ENCODE peak calls at places on chromosome 1, in five cellular contexts. One of them, this sample, is unnamed.

GRCh38 chr1:69648486-69648885 is 80.8 kb downstream of the LRRC7 start:
- DNase-seq in HCT116: no peak
- DNase-seq in NT2/D1: no peak
- DNase-seq in SK-N-SH: no peak
- DNase-seq in H1: no peak
- DNase-seq in this sample: no peak

GRCh38 chr1:7629465-7630195 is 141.5 kb upstream of the VAMP3 start:
- DNase-seq in NT2/D1: no peak
- DNase-seq in HCT116: no peak
- DNase-seq in H1: no peak
- DNase-seq in SK-N-SH: peak
- DNase-seq in this sample: peak

GRCh38 chr1:33351281-33351660 is 30.4 kb upstream of the A3GALT2 start:
- DNase-seq in H1: no peak
- DNase-seq in HCT116: no peak
- DNase-seq in NT2/D1: no peak
- DNase-seq in SK-N-SH: no peak
- DNase-seq in this sample: no peak

GRCh38 chr1:172811698-172812097 is 152.8 kb downstream of the FASLG start:
- DNase-seq in SK-N-SH: no peak
- DNase-seq in NT2/D1: no peak
- DNase-seq in HCT116: no peak
- DNase-seq in H1: no peak
- DNase-seq in this sample: no peak

GRCh38 chr1:153488731-153489130 is 28.3 kb upstream of the S100A7 start:
- DNase-seq in HCT116: no peak
- DNase-seq in H1: no peak
- DNase-seq in SK-N-SH: no peak
- DNase-seq in NT2/D1: no peak
- DNase-seq in this sample: no peak

GRCh38 chr1:62428351-62428750 is 8.5 kb upstream of the USP1 start:
- DNase-seq in SK-N-SH: no peak
- DNase-seq in NT2/D1: no peak
- DNase-seq in HCT116: no peak
- DNase-seq in H1: no peak
- DNase-seq in this sample: no peak

GRCh38 chr1:9883585-9884449 is 26.3 kb downstream of the CTNNBIP1 start:
- DNase-seq in SK-N-SH: no peak
- DNase-seq in HCT116: no peak
- DNase-seq in H1: no peak
- DNase-seq in NT2/D1: no peak
- DNase-seq in this sample: no peak

GRCh38 chr1:27153549-27153886 is 1.4 kb downstream of the SLC9A1 start:
- DNase-seq in NT2/D1: no peak
- DNase-seq in H1: no peak
- DNase-seq in SK-N-SH: no peak
- DNase-seq in HCT116: no peak
- DNase-seq in this sample: peak

GRCh38 chr1:58983159-58983558 is 199.3 kb upstream of the JUN start:
- DNase-seq in NT2/D1: no peak
- DNase-seq in HCT116: no peak
- DNase-seq in SK-N-SH: no peak
- DNase-seq in H1: no peak
- DNase-seq in this sample: no peak

GRCh38 chr1:29105822-29106221 is 17.9 kb downstream of the TMEM200B start:
- DNase-seq in SK-N-SH: no peak
- DNase-seq in NT2/D1: no peak
- DNase-seq in H1: no peak
- DNase-seq in HCT116: no peak
- DNase-seq in this sample: no peak

GRCh38 chr1:84303154-84303830 is 1.8 kb downstream of the SAMD13 start:
- DNase-seq in H1: no peak
- DNase-seq in NT2/D1: no peak
- DNase-seq in HCT116: no peak
- DNase-seq in SK-N-SH: no peak
- DNase-seq in this sample: no peak

GRCh38 chr1:94209425-94209824 is 28.0 kb downstream of the ARHGAP29 start:
- DNase-seq in SK-N-SH: no peak
- DNase-seq in HCT116: no peak
- DNase-seq in NT2/D1: no peak
- DNase-seq in H1: no peak
- DNase-seq in this sample: no peak

GRCh38 chr1:242455052-242455361 is 69.5 kb downstream of the PLD5 start:
- DNase-seq in SK-N-SH: no peak
- DNase-seq in HCT116: no peak
- DNase-seq in NT2/D1: no peak
- DNase-seq in H1: no peak
- DNase-seq in this sample: no peak

GRCh38 chr1:3352084-3352951 is 102.1 kb upstream of the ARHGEF16 start:
- DNase-seq in H1: peak
- DNase-seq in NT2/D1: peak
- DNase-seq in SK-N-SH: no peak
- DNase-seq in HCT116: no peak
- DNase-seq in this sample: no peak

GRCh38 chr1:82388679-82389078 is 587.9 kb downstream of the ADGRL2 start:
- DNase-seq in H1: no peak
- DNase-seq in SK-N-SH: no peak
- DNase-seq in HCT116: no peak
- DNase-seq in NT2/D1: no peak
- DNase-seq in this sample: no peak

GRCh38 chr1:13700521-13701273 is 709 bp downstream of the PRDM2 start:
- DNase-seq in HCT116: no peak
- DNase-seq in SK-N-SH: no peak
- DNase-seq in H1: peak
- DNase-seq in NT2/D1: no peak
- DNase-seq in this sample: no peak

GRCh38 chr1:51714374-51715019 is 97.6 kb downstream of the OSBPL9 start:
- DNase-seq in NT2/D1: no peak
- DNase-seq in H1: no peak
- DNase-seq in SK-N-SH: no peak
- DNase-seq in HCT116: no peak
- DNase-seq in this sample: no peak

GRCh38 chr1:182283746-182284544 is 107.6 kb downstream of the GLUL start:
- DNase-seq in HCT116: no peak
- DNase-seq in NT2/D1: no peak
- DNase-seq in H1: no peak
- DNase-seq in SK-N-SH: no peak
- DNase-seq in this sample: no peak

GRCh38 chr1:54239603-54240002 is 39.6 kb downstream of the MRPL37 start:
- DNase-seq in SK-N-SH: peak
- DNase-seq in H1: no peak
- DNase-seq in HCT116: no peak
- DNase-seq in NT2/D1: no peak
- DNase-seq in this sample: no peak

GRCh38 chr1:78839704-78840277 is 166.7 kb downstream of the ADGRL4 start:
- DNase-seq in HCT116: peak
- DNase-seq in NT2/D1: peak
- DNase-seq in H1: peak
- DNase-seq in SK-N-SH: peak
- DNase-seq in this sample: peak

GRCh38 chr1:37634554-37635308 is at the start of gene RSPO1:
- DNase-seq in SK-N-SH: peak
- DNase-seq in NT2/D1: peak
- DNase-seq in HCT116: no peak
- DNase-seq in H1: peak
- DNase-seq in this sample: no peak

GRCh38 chr1:168150283-168150682 is 13.6 kb upstream of the GPR161 start:
- DNase-seq in H1: no peak
- DNase-seq in SK-N-SH: no peak
- DNase-seq in NT2/D1: no peak
- DNase-seq in HCT116: no peak
- DNase-seq in this sample: no peak

GRCh38 chr1:56645663-56646330 is 683 bp downstream of the PRKAA2 start:
- DNase-seq in NT2/D1: peak
- DNase-seq in HCT116: no peak
- DNase-seq in SK-N-SH: peak
- DNase-seq in H1: peak
- DNase-seq in this sample: no peak

GRCh38 chr1:39081266-39082139 is 55.4 kb downstream of the NDUFS5 start:
- DNase-seq in HCT116: no peak
- DNase-seq in H1: peak
- DNase-seq in NT2/D1: no peak
- DNase-seq in SK-N-SH: peak
- DNase-seq in this sample: peak

GRCh38 chr1:60872690-60873089 is 209.7 kb upstream of the NFIA start:
- DNase-seq in H1: no peak
- DNase-seq in NT2/D1: no peak
- DNase-seq in HCT116: no peak
- DNase-seq in SK-N-SH: no peak
- DNase-seq in this sample: no peak

GRCh38 chr1:101376121-101377095 is 139.6 kb downstream of the S1PR1 start:
- DNase-seq in SK-N-SH: no peak
- DNase-seq in NT2/D1: no peak
- DNase-seq in H1: no peak
- DNase-seq in HCT116: no peak
- DNase-seq in this sample: no peak

GRCh38 chr1:153805042-153805745 is 30.0 kb downstream of the SLC27A3 start:
- DNase-seq in SK-N-SH: no peak
- DNase-seq in HCT116: peak
- DNase-seq in NT2/D1: no peak
- DNase-seq in H1: no peak
- DNase-seq in this sample: peak

GRCh38 chr1:163442940-163443339 is 121.2 kb downstream of the NUF2 start:
- DNase-seq in HCT116: no peak
- DNase-seq in SK-N-SH: no peak
- DNase-seq in H1: no peak
- DNase-seq in NT2/D1: no peak
- DNase-seq in this sample: no peak

GRCh38 chr1:1032428-1032827 is 12.5 kb downstream of the AGRN start:
- DNase-seq in NT2/D1: no peak
- DNase-seq in H1: no peak
- DNase-seq in SK-N-SH: peak
- DNase-seq in HCT116: no peak
- DNase-seq in this sample: no peak
- TF ChIP-seq YY1 in NT2/D1: no peak
- TF ChIP-seq YY1 in H1: no peak
- TF ChIP-seq YY1 in SK-N-SH: no peak
- TF ChIP-seq YY1 in HCT116: no peak
- TF ChIP-seq YY1 in this sample: no peak

DNA sequence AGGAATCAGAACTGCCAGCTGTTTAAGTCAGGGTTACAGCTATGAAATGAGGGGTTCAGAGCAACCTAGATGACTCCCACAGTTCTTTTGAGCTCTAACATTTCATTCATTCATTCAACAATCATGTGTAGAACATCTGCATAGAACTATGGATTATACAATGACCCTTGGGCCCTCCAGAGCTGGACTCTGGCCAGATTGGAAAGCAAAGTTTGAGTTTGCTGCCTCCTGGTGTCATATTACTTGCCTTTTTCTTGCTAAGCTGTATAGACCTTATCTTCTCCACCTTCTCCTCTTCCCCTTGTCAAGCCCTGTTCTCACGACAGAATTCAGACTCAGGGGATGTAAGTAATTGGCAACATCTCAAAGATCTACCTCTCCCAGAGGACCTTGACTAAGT is 4.0 kb downstream of the CASQ2 start:
- DNase-seq in H1: no peak
- DNase-seq in SK-N-SH: peak
- DNase-seq in NT2/D1: no peak
- DNase-seq in HCT116: peak
- DNase-seq in this sample: peak
- TF ChIP-seq YY1 in H1: no peak
- TF ChIP-seq YY1 in SK-N-SH: no peak
- TF ChIP-seq YY1 in NT2/D1: no peak
- TF ChIP-seq YY1 in HCT116: no peak
- TF ChIP-seq YY1 in this sample: no peak

DNA sequence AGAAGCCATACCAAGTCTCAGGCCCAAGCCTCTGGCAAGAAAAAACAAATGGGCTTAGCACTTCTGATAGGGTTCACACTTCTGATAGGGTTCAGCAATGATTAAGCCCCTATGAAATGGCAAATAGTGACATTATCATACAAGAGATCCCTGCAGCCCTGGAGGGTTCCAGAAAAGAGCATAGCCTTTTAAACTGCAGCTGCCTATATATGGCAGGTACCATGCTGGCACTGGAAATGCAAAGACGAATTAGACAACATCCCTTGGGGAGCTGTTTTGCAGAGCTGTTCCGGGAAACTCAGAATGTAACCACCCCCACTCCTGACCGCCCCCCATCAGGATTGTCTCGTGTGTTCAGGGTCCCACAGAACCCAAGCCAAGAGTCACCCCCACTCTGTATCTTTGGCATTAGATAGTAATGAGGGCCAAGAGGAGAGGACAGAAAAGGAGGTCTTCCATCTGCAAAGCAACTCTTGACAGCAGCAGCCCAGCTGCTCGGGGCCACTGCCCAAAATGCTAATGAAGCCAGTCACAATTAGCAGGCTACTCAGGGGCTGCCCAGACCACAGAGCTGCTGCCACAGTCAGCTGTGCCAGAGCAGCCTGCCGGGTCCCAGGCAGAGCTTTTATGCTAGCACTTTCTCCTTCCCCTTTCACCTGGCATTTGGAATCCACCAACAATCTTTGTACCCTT is 50.9 kb downstream of the ITPKB start:
- DNase-seq in SK-N-SH: no peak
- DNase-seq in H1: no peak
- DNase-seq in NT2/D1: no peak
- DNase-seq in HCT116: no peak
- DNase-seq in this sample: no peak
- TF ChIP-seq YY1 in SK-N-SH: no peak
- TF ChIP-seq YY1 in H1: no peak
- TF ChIP-seq YY1 in NT2/D1: no peak
- TF ChIP-seq YY1 in HCT116: no peak
- TF ChIP-seq YY1 in this sample: no peak

DNA sequence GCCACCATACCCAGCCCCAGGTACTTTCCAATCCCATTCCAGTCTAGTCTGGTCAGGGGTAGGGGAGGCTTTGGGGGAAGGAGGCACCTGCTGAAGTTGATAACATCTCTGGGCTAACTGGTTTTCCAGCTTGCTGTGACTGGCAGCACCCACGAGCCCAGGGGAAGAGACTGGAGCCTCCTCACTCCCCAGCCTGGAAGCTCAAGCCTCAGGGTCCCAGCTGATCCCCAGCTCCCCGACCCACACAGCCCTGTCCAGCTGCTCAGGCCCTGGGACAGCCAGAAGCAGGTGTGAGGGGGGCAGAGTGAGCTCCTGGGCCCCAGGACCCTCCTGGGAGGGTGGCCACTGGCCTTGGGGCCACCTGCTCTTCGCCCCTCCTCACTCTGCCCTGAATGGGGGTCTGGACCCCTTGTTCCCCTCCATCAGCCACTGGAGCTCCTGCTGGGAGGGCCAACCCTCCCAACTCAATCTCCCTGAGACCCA is 23.6 kb upstream of the RNU1-4 start:
- DNase-seq in NT2/D1: no peak
- DNase-seq in H1: no peak
- DNase-seq in SK-N-SH: peak
- DNase-seq in HCT116: no peak
- DNase-seq in this sample: peak
- TF ChIP-seq YY1 in NT2/D1: no peak
- TF ChIP-seq YY1 in H1: no peak
- TF ChIP-seq YY1 in SK-N-SH: no peak
- TF ChIP-seq YY1 in HCT116: no peak
- TF ChIP-seq YY1 in this sample: no peak

GRCh38 chr1:112636597-112637256 is 17.1 kb downstream of the CAPZA1 start:
- DNase-seq in SK-N-SH: no peak
- DNase-seq in NT2/D1: no peak
- DNase-seq in H1: no peak
- DNase-seq in HCT116: no peak
- DNase-seq in this sample: no peak
- TF ChIP-seq YY1 in SK-N-SH: no peak
- TF ChIP-seq YY1 in NT2/D1: no peak
- TF ChIP-seq YY1 in H1: no peak
- TF ChIP-seq YY1 in HCT116: no peak
- TF ChIP-seq YY1 in this sample: no peak